ENCODE peak calls at places on chromosome 7, in six cellular contexts. J is activated CD4-positive, CD25-positive, alpha-beta regulatory T cell; S is LoVo; Z is stimulated activated CD4-positive, alpha-beta T cell treated with anti-CD3 and anti-CD28 coated beads, Interleukin-12 subunit alpha, Interleukin-12 subunit beta, amount 100 ng/mL, for 48 hours; I is neuronal stem cell; V is astrocyte of the spinal cord. N is an unnamed sample.
A peak's percentile ranks its signal among the peaks of the same experiment; 100 is the strongest.

GRCh38 chr7:24427048-24427447 is 143.1 kb downstream of the NPY start:
- DNase-seq in J (no peak), S (no peak), Z (no peak), I (no peak), V (no peak), N (no peak)

GRCh38 chr7:93757421-93757820 is 133.1 kb downstream of the TFPI2 start:
- DNase-seq in J (no peak), S (no peak), Z (no peak), I (no peak), V (peak; percentile 5), N (no peak)

GRCh38 chr7:149414745-149415390 is 46.0 kb downstream of the ZNF777 start:
- DNase-seq in J (no peak), S (no peak), Z (peak; percentile 62), I (peak; percentile 73), V (peak; percentile 81), N (peak; percentile 71)

GRCh38 chr7:135386181-135386580 is 123.7 kb downstream of the CNOT4 start:
- DNase-seq in J (no peak), S (no peak), Z (no peak), I (no peak), V (peak; percentile 9), N (peak; percentile 6)

GRCh38 chr7:4057289-4057616 is 624.8 kb upstream of the FOXK1 start:
- DNase-seq in J (no peak), S (no peak), Z (no peak), I (no peak), V (no peak), N (no peak)

GRCh38 chr7:64559206-64559605 is 3.7 kb downstream of the ZNF680 start:
- DNase-seq in J (no peak), S (peak; percentile 32), Z (no peak), I (no peak), V (peak; percentile 42), N (peak; percentile 40)

GRCh38 chr7:100488333-100489095 is 4.8 kb downstream of the NYAP1 start:
- DNase-seq in J (no peak), S (no peak), Z (no peak), I (no peak), V (no peak), N (no peak)

GRCh38 chr7:26153246-26153822 is 1.3 kb downstream of the NFE2L3 start:
- DNase-seq in J (no peak), S (peak; percentile 53), Z (no peak), I (no peak), V (no peak), N (peak; percentile 29)

GRCh38 chr7:22564511-22565045 is 64.6 kb upstream of the STEAP1B start:
- DNase-seq in J (no peak), S (no peak), Z (no peak), I (no peak), V (peak; percentile 94), N (peak; percentile 86)

GRCh38 chr7:116951366-116952292 is 1.7 kb upstream of the ST7 start:
- DNase-seq in J (no peak), S (peak; percentile 86), Z (no peak), I (no peak), V (no peak), N (no peak)

GRCh38 chr7:158248816-158249215 is 338.8 kb downstream of the PTPRN2 start:
- DNase-seq in J (no peak), S (no peak), Z (no peak), I (no peak), V (no peak), N (no peak)

GRCh38 chr7:18426564-18427226 is 68.9 kb upstream of the HDAC9 start:
- DNase-seq in J (no peak), S (no peak), Z (no peak), I (no peak), V (no peak), N (peak; percentile 95)

GRCh38 chr7:19519443-19519977 is 189.3 kb downstream of the POLR1F start:
- DNase-seq in J (no peak), S (no peak), Z (no peak), I (no peak), V (peak; percentile 74), N (no peak)

GRCh38 chr7:32948202-32948601 is 9.0 kb upstream of the FKBP9 start:
- DNase-seq in J (no peak), S (no peak), Z (no peak), I (no peak), V (no peak), N (no peak)

N was measured in endothelial cell of umbilical vein.